ENCODE peak calls at places on chromosomes 6 and 20, in five cellular contexts. C is activated CD8-positive, alpha-beta memory T cell treated with anti-CD3 and anti-CD28 coated beads for 48 hours; V is germinal center; Q is substantia nigra; W is NB4. X is an unnamed sample.

GRCh38 chr6:48111575-48111974 is 578 bp upstream of the PTCHD4 start:
- DNase-seq in C (no peak), V (no peak), Q (no peak), W (no peak), X (no peak)

GRCh38 chr6:125004198-125004597 is 42.0 kb downstream of the RNF217 start:
- DNase-seq in C (no peak), V (no peak), Q (no peak), W (no peak), X (no peak)

GRCh38 chr6:153787341-153787606 is 251.8 kb upstream of the OPRM1 start:
- DNase-seq in C (no peak), V (no peak), Q (no peak), W (no peak), X (no peak)

GRCh38 chr20:56215115-56215514 is 33.4 kb upstream of the MC3R start:
- DNase-seq in C (no peak), V (no peak), Q (no peak), W (no peak), X (no peak)

GRCh38 chr20:37457928-37458327 is 63.1 kb upstream of the NNAT start:
- DNase-seq in C (no peak), V (no peak), Q (no peak), W (no peak), X (no peak)

GRCh38 chr20:63064745-63065711 is 58.3 kb upstream of the BHLHE23 start:
- DNase-seq in C (no peak), V (no peak), Q (no peak), W (no peak), X (no peak)

GRCh38 chr6:148969679-148970078 is 222.8 kb downstream of the UST start:
- DNase-seq in C (no peak), V (no peak), Q (no peak), W (no peak), X (no peak)

GRCh38 chr20:48722737-48723191 is 105.0 kb downstream of the PREX1 start:
- DNase-seq in C (no peak), V (peak), Q (no peak), W (no peak), X (no peak)

GRCh38 chr6:20712011-20712410 is 177.8 kb downstream of the CDKAL1 start:
- DNase-seq in C (no peak), V (no peak), Q (no peak), W (no peak), X (peak)

GRCh38 chr6:56058636-56059035 is 183.2 kb upstream of the BMP5 start:
- DNase-seq in C (no peak), V (no peak), Q (no peak), W (no peak), X (no peak)

GRCh38 chr20:19758888-19759331 is 852 bp downstream of the RIN2 start:
- DNase-seq in C (no peak), V (peak), Q (no peak), W (peak), X (peak)

GRCh38 chr6:152863618-152864326 is 113.2 kb downstream of the VIP start:
- DNase-seq in C (peak), V (peak), Q (no peak), W (peak), X (peak)

GRCh38 chr6:145529582-145529981 is 205.7 kb downstream of the EPM2A start:
- DNase-seq in C (no peak), V (no peak), Q (no peak), W (no peak), X (no peak)

GRCh38 chr6:150723857-150724256 is 124.2 kb downstream of the PLEKHG1 start:
- DNase-seq in C (no peak), V (no peak), Q (no peak), W (peak), X (no peak)

GRCh38 chr6:53424300-53424699 is 75.5 kb upstream of the ELOVL5 start:
- DNase-seq in C (no peak), V (no peak), Q (no peak), W (no peak), X (no peak)

GRCh38 chr6:152271681-152272464 is 365.3 kb downstream of the SYNE1 start:
- DNase-seq in C (no peak), V (no peak), Q (no peak), W (no peak), X (no peak)

GRCh38 chr6:4731996-4732395 is 44.2 kb upstream of the CDYL start:
- DNase-seq in C (no peak), V (no peak), Q (no peak), W (no peak), X (no peak)

GRCh38 chr6:109344226-109344625 is 38.0 kb downstream of the CD164 start:
- DNase-seq in C (no peak), V (no peak), Q (no peak), W (no peak), X (no peak)

GRCh38 chr6:3322366-3322890 is 63.7 kb downstream of the PSMG4 start:
- DNase-seq in C (no peak), V (no peak), Q (no peak), W (no peak), X (no peak)

GRCh38 chr6:170231496-170232185 is 59.2 kb downstream of the DLL1 start:
- DNase-seq in C (no peak), V (no peak), Q (no peak), W (no peak), X (no peak)

GRCh38 chr6:158663465-158664167 is 13.8 kb downstream of the SYTL3 start:
- DNase-seq in C (no peak), V (no peak), Q (no peak), W (no peak), X (no peak)

GRCh38 chr6:56259682-56260081 is 12.3 kb upstream of the COL21A1 start:
- DNase-seq in C (no peak), V (no peak), Q (no peak), W (no peak), X (peak)

GRCh38 chr6:151992091-151992490 is 184.6 kb downstream of the ESR1 start:
- DNase-seq in C (no peak), V (no peak), Q (no peak), W (peak), X (no peak)

GRCh38 chr6:109722564-109723254 is 31.6 kb downstream of the FIG4 start:
- DNase-seq in C (no peak), V (no peak), Q (no peak), W (no peak), X (no peak)

GRCh38 chr6:44058617-44059358 is 68.5 kb downstream of the MRPL14 start:
- DNase-seq in C (no peak), V (no peak), Q (no peak), W (peak), X (no peak)

GRCh38 chr20:53751394-53752368 is 158.0 kb upstream of the ZNF217 start:
- DNase-seq in C (no peak), V (peak), Q (no peak), W (peak), X (no peak)

GRCh38 chr20:36642136-36642535 is 3.9 kb downstream of the SLA2 start:
- DNase-seq in C (no peak), V (no peak), Q (no peak), W (peak), X (no peak)

GRCh38 chr6:85887467-85887866 is 244.8 kb upstream of the SYNCRIP start:
- DNase-seq in C (no peak), V (no peak), Q (no peak), W (no peak), X (no peak)

GRCh38 chr6:3750324-3751018 is 1.0 kb downstream of the PXDC1 start:
- DNase-seq in C (no peak), V (peak), Q (peak), W (no peak), X (no peak)

GRCh38 chr20:17766226-17766625 is 66.5 kb downstream of the BANF2 start:
- DNase-seq in C (no peak), V (no peak), Q (no peak), W (no peak), X (no peak)

GRCh38 chr6:111734068-111734825 is 128.6 kb upstream of the TRAF3IP2 start:
- DNase-seq in C (no peak), V (no peak), Q (no peak), W (no peak), X (no peak)

GRCh38 chr6:43774776-43775583 is 5.0 kb downstream of the VEGFA start:
- DNase-seq in C (no peak), V (peak), Q (peak), W (peak), X (no peak)

GRCh38 chr6:151209071-151209831 is 30.5 kb upstream of the AKAP12 start:
- DNase-seq in C (no peak), V (no peak), Q (no peak), W (no peak), X (no peak)

GRCh38 chr6:79630883-79631799 is at the start of gene SH3BGRL2:
- DNase-seq in C (peak), V (peak), Q (peak), W (peak), X (peak)

GRCh38 chr6:49052901-49053300 is 410.2 kb downstream of the MMUT start:
- DNase-seq in C (no peak), V (no peak), Q (no peak), W (no peak), X (no peak)

GRCh38 chr6:41159415-41160082 is 3.4 kb downstream of the TREM2 start:
- DNase-seq in C (no peak), V (no peak), Q (no peak), W (no peak), X (peak)

X was measured in NCI-H446 treated with DMSO at 0.1 percent for 48 hours.